ENCODE peak calls at places on chromosomes 2 and 18, in four cellular contexts. V is adrenal gland, U is brain microvascular endothelial cell, E is A549. A is an unnamed sample.

GRCh38 chr2:139469985-139470384 is 689.8 kb upstream of the NXPH2 start:
- DNase-seq in V (no peak), U (no peak), E (no peak), A (no peak)

GRCh38 chr18:12837747-12838146 is 46.3 kb downstream of the PTPN2 start:
- DNase-seq in V (no peak), U (no peak), E (peak), A (no peak)

GRCh38 chr2:115574667-115575066 is 1132.2 kb downstream of the DPP10 start:
- DNase-seq in V (no peak), U (no peak), E (no peak), A (no peak)

GRCh38 chr18:8496186-8496585 is 113.1 kb upstream of the RAB12 start:
- DNase-seq in V (no peak), U (no peak), E (no peak), A (no peak)

GRCh38 chr2:179840840-179841239 is 20.6 kb downstream of the ZNF385B start:
- DNase-seq in V (no peak), U (no peak), E (no peak), A (no peak)

GRCh38 chr2:231318954-231319353 is 76.6 kb upstream of the B3GNT7 start:
- DNase-seq in V (no peak), U (no peak), E (no peak), A (no peak)

GRCh38 chr18:48853588-48853987 is 97.2 kb downstream of the SMAD7 start:
- DNase-seq in V (no peak), U (no peak), E (no peak), A (no peak)

GRCh38 chr18:22346342-22346967 is 71.3 kb downstream of the CTAGE1 start:
- DNase-seq in V (peak), U (peak), E (no peak), A (peak)

GRCh38 chr18:80120932-80121331 is 11.9 kb downstream of the ADNP2 start:
- DNase-seq in V (no peak), U (no peak), E (no peak), A (no peak)

GRCh38 chr18:10120622-10121021 is 206.8 kb downstream of the VAPA start:
- DNase-seq in V (no peak), U (no peak), E (no peak), A (no peak)

GRCh38 chr2:161190030-161190429 is 29.8 kb downstream of the TANK start:
- DNase-seq in V (no peak), U (no peak), E (no peak), A (no peak)

GRCh38 chr2:230868151-230868946 is 3.6 kb downstream of the ITM2C start:
- DNase-seq in V (no peak), U (no peak), E (no peak), A (peak)

GRCh38 chr2:170815746-170816498 is 765 bp upstream of the GAD1 start:
- DNase-seq in V (peak), U (peak), E (peak), A (peak)

GRCh38 chr18:38297910-38298309 is 732.3 kb upstream of the CELF4 start:
- DNase-seq in V (no peak), U (no peak), E (no peak), A (no peak)

GRCh38 chr2:220504890-220505564 is 877.6 kb downstream of the SLC4A3 start:
- DNase-seq in V (no peak), U (peak), E (peak), A (no peak)

GRCh38 chr2:207960911-207961310 is 64.4 kb downstream of the PLEKHM3 start:
- DNase-seq in V (no peak), U (no peak), E (no peak), A (no peak)

GRCh38 chr18:25805323-25805722 is 285.1 kb downstream of the SS18 start:
- DNase-seq in V (peak), U (peak), E (no peak), A (no peak)

GRCh38 chr2:132252894-132253264 is 91.1 kb upstream of the ANKRD30BL start:
- DNase-seq in V (no peak), U (no peak), E (no peak), A (no peak)

GRCh38 chr2:74290066-74290465 is 53.1 kb downstream of the SLC4A5 start:
- DNase-seq in V (no peak), U (no peak), E (no peak), A (no peak)

GRCh38 chr2:11553661-11554429 is 20.0 kb downstream of the GREB1 start:
- DNase-seq in V (no peak), U (peak), E (no peak), A (no peak)

GRCh38 chr2:149112713-149113112 is 74.2 kb downstream of the LYPD6B start:
- DNase-seq in V (no peak), U (no peak), E (no peak), A (no peak)

GRCh38 chr2:38835990-38836389 is 39.7 kb downstream of the DHX57 start:
- DNase-seq in V (no peak), U (no peak), E (no peak), A (no peak)

GRCh38 chr2:161418715-161419337 is 2.7 kb downstream of the TBR1 start:
- DNase-seq in V (no peak), U (no peak), E (no peak), A (peak)

GRCh38 chr2:62151306-62151638 is 44.6 kb upstream of the B3GNT2 start:
- DNase-seq in V (no peak), U (no peak), E (no peak), A (no peak)

GRCh38 chr2:72051971-72052505 is 95.6 kb downstream of the CYP26B1 start:
- DNase-seq in V (no peak), U (no peak), E (no peak), A (no peak)

GRCh38 chr2:126994340-126994777 is 95.7 kb downstream of the TEX51 start:
- DNase-seq in V (no peak), U (no peak), E (no peak), A (no peak)

GRCh38 chr2:166335284-166335683 is 40.5 kb downstream of the SCN9A start:
- DNase-seq in V (no peak), U (no peak), E (no peak), A (no peak)

GRCh38 chr2:240557101-240557751 is 562 bp downstream of the ANKMY1 start:
- DNase-seq in V (no peak), U (no peak), E (no peak), A (peak)
- TF ChIP-seq CTCF in V (no peak), U (no peak), E (no peak), A (no peak)

DNA sequence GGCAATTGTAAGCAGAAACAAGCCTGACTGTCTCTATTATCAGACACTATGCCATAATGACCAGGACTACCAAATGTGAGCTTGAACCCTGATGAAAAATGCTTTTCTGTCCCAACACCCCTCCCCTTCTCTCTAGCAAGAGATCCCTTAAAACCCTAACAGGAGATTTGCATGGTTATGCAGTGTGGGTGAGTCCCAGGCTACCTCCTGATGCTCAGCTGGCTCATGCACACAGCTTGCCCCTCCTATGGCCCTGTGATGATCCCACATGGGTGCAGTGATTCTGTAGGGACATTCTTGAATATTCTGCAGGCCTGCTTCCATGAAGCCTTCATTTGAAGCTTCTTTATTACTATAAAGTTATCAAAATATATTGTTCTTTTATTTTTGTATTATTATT is 357.4 kb downstream of the AKAIN1 start:
- DNase-seq in V (no peak), U (no peak), E (no peak), A (no peak)
- H3K4me3 ChIP-seq in V (no peak), U (no peak), E (no peak), A (no peak)

DNA sequence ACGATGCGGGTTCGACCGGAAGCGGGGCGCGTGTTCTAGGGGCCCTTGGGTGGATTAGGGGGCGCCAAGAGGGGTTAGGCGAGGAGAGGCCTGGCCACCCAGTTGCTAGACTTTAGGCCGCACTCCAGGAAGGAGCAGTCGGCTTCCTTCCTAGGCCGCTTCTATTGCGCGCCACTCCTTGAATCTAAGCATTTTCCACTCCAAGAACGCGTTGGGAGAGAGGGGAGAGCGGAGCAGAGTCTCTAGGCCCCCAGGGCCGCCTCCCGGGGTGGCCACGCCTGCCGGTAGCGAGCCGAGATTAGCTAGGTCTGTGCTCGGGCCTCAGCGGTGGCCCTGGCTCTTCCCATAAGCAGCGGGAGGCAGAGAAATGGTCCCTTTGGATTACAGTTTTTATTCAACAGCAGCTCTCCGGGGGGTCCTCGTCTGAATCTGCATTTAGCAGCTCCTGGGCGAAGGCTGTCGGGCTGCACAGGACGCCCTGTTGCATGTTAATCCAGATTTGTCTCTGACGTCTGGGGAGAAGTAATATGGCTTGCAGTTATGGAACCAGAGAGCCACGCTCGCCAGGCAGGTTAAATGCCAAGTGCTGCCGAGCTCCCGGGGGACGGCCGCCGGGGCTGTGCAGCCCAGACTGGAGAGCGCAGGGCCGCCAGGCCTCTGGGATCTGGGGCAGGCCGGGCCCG is 11.4 kb downstream of the MEIS1 start:
- DNase-seq in V (peak), U (no peak), E (no peak), A (no peak)
- H3K27ac ChIP-seq in V (peak), U (no peak), E (no peak), A (peak)

DNA sequence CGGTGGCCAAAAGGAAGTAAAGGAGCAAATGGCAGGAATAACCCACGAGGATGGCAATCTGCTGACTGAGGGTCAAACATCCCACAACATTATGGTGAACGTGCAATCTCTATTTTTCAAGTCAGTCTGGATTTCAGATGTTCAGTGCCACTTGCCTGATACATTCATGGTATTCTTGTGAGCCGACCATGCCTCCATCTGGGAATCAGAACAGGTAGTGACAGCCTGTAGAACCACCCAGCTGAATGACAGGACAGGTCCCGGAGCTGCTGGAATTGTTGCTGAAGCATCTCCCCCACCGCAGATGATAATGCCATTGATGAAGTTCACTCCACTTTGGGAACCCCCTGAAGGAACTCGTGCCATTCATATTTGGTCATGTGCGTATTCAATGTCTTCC is 123.2 kb downstream of the CAPN13 start:
- DNase-seq in V (no peak), U (no peak), E (no peak), A (no peak)
- TF ChIP-seq CTCF in V (no peak), U (no peak), E (no peak), A (no peak)

GRCh38 chr18:23526516-23527063 is 23.3 kb downstream of the RMC1 start:
- DNase-seq in V (no peak), U (no peak), E (no peak), A (no peak)
- H3K4me3 ChIP-seq in V (no peak), U (no peak), E (no peak), A (no peak)

DNA sequence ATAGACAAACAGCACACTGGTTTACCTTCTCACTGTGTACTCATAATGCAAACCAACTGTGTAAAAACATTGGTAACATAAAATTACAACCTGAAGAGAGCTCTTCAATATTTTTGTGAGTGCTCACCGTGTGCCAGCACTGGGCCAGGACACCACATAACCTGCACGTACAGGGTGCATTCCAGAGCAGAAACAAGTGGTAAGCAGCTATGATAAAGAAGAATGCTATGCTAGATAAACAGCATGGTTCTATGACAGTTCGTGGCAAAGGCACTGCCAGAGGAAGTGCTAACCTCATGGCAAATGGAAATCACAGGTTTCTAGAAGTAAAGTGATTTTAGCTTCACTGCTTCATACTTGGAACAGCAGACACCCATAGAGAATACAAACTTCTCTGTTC is 343.5 kb downstream of the MTX2 start:
- DNase-seq in V (no peak), U (peak), E (no peak), A (no peak)
- H3K27ac ChIP-seq in V (no peak), U (no peak), E (no peak), A (no peak)

GRCh38 chr2:137659616-137660015 is 304.7 kb upstream of the HNMT start:
- DNase-seq in V (no peak), U (peak), E (peak), A (peak)
- TF ChIP-seq CTCF in V (no peak), U (no peak), E (no peak), A (peak)

GRCh38 chr18:76521367-76521766 is 26.3 kb upstream of the ZNF516 start:
- DNase-seq in V (no peak), U (no peak), E (no peak), A (no peak)

GRCh38 chr18:76519156-76519549 is 24.1 kb upstream of the ZNF516 start:
- DNase-seq in V (no peak), U (no peak), E (no peak), A (no peak)

GRCh38 chr18:76514573-76514972 is 19.5 kb upstream of the ZNF516 start:
- DNase-seq in V (no peak), U (no peak), E (no peak), A (no peak)

GRCh38 chr18:76518543-76519155 is 23.6 kb upstream of the ZNF516 start:
- DNase-seq in V (peak), U (peak), E (no peak), A (peak)

DNA sequence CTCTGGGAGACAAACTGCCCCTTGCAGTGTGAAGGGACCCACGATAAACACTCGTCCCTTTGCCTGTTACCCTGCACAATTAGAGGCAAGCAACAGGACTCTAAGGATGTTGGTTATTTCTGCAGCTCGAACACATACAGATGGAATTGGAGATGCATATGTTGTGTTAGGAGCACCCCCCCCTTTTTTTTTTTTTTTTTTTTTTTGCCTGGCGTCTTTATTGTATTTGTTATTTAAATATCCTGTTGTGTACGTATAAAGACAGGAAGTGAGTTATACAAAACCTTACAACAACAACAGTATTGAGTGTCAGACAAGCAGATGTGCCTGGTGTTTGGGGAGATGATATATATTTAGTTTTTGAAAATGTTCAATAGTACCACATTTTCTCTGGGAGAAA is 23.0 kb upstream of the ZNF516 start:
- DNase-seq in V (no peak), U (no peak), E (no peak), A (no peak)
- H3K4me3 ChIP-seq in V (peak), U (peak), E (no peak), A (peak)

DNA sequence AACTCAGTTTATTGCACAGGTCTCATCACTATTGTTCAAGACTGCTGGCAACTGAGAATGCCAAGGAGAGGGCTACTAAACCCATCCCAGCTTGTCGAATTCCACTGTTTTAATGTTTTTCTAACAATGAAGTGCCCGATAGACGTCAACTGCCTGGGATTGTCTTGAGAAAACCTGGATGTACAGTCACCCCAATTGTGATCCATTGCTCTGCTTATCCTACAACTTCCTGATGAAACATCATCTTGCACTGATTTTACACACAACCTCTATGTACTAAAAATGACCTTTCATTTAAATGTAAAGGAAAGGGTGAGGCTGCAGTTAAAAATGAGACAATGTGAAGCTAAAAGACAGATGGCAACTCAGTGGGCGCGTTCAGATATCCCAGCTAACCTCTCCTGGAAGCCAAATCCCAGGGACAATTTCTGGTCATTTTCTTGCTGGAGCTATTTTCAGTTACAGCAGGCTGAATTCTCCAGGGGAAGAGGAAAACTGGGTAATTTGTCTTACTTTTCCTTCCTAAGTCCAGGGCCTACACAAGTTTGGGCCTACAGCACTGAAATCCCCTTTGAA is 69.1 kb upstream of the LTBP1 start:
- DNase-seq in V (no peak), U (no peak), E (no peak), A (no peak)
- H3K27ac ChIP-seq in V (no peak), U (no peak), E (no peak), A (no peak)

GRCh38 chr2:172555522-172556283 is at the start of gene PDK1:
- DNase-seq in V (peak), U (peak), E (peak), A (peak)
- TF ChIP-seq CTCF in V (no peak), U (no peak), E (no peak), A (no peak)

A was measured in transverse colon.